ENCODE peak calls at places on chromosomes 7 and 10, in four cellular contexts. Z, R, W and J are unnamed samples. For H3K9me3, the result is how much of the 10 kb centered on the place peaks cover.

GRCh38 chr7:30412810-30413504 is 65.6 kb downstream of the NOD1 start:
- DNase-seq in Z (no peak), R (peak), W (no peak), J (no peak)

GRCh38 chr7:76048668-76048988 is 722 bp downstream of the MDH2 start:
- DNase-seq in Z (peak), R (no peak), W (peak), J (peak)

GRCh38 chr10:132152896-132153580 is 33.7 kb upstream of the DPYSL4 start:
- DNase-seq in Z (no peak), R (no peak), W (no peak), J (no peak)

GRCh38 chr10:74418285-74418872 is 267.4 kb downstream of the ADK start:
- DNase-seq in Z (no peak), R (no peak), W (no peak), J (no peak)

GRCh38 chr10:43461950-43462349 is 25.0 kb downstream of the ZNF487 start:
- DNase-seq in Z (peak), R (peak), W (peak), J (no peak)

GRCh38 chr10:60753152-60753551 is 25.1 kb upstream of the CDK1 start:
- DNase-seq in Z (no peak), R (no peak), W (no peak), J (no peak)

GRCh38 chr7:137920637-137921473 is 74.1 kb upstream of the DGKI start:
- DNase-seq in Z (no peak), R (peak), W (no peak), J (no peak)

GRCh38 chr7:8516976-8517375 is 83.6 kb downstream of the NXPH1 start:
- DNase-seq in Z (no peak), R (no peak), W (no peak), J (no peak)

GRCh38 chr10:61903991-61904350 is 2.5 kb downstream of the ARID5B start:
- DNase-seq in Z (no peak), R (peak), W (no peak), J (no peak)

GRCh38 chr10:69389827-69390490 is 26.8 kb downstream of the TACR2 start:
- DNase-seq in Z (no peak), R (no peak), W (no peak), J (no peak)

GRCh38 chr7:93949468-93949867 is 27.9 kb downstream of the GNG11 start:
- DNase-seq in Z (no peak), R (peak), W (no peak), J (no peak)

GRCh38 chr10:2202401-2202800 is 465.1 kb upstream of the ADARB2 start:
- DNase-seq in Z (no peak), R (peak), W (no peak), J (no peak)

GRCh38 chr10:17228081-17229015 is at the start of gene VIM:
- DNase-seq in Z (peak), R (peak), W (peak), J (peak)

GRCh38 chr7:56479136-56479535 is 362.9 kb upstream of the NUPR2 start:
- DNase-seq in Z (no peak), R (no peak), W (no peak), J (no peak)

GRCh38 chr7:56479748-56480147 is 363.5 kb upstream of the NUPR2 start:
- DNase-seq in Z (no peak), R (no peak), W (no peak), J (no peak)

GRCh38 chr7:56471811-56472210 is 355.6 kb upstream of the NUPR2 start:
- DNase-seq in Z (no peak), R (no peak), W (no peak), J (no peak)

GRCh38 chr7:56474271-56474670 is 358.1 kb upstream of the NUPR2 start:
- DNase-seq in Z (no peak), R (no peak), W (no peak), J (no peak)
- H3K9me3 ChIP-seq in Z (under half), R (half or more), W (under half), J (under half)

GRCh38 chr10:123718544-123719060 is 52.4 kb downstream of the GPR26 start:
- DNase-seq in Z (no peak), R (no peak), W (no peak), J (no peak)

GRCh38 chr10:123721441-123722049 is 55.4 kb downstream of the GPR26 start:
- DNase-seq in Z (no peak), R (no peak), W (no peak), J (no peak)

GRCh38 chr10:123722351-123722750 is 56.2 kb downstream of the GPR26 start:
- DNase-seq in Z (no peak), R (no peak), W (no peak), J (no peak)

GRCh38 chr10:123717336-123717735 is 51.2 kb downstream of the GPR26 start:
- DNase-seq in Z (no peak), R (no peak), W (no peak), J (no peak)

DNA sequence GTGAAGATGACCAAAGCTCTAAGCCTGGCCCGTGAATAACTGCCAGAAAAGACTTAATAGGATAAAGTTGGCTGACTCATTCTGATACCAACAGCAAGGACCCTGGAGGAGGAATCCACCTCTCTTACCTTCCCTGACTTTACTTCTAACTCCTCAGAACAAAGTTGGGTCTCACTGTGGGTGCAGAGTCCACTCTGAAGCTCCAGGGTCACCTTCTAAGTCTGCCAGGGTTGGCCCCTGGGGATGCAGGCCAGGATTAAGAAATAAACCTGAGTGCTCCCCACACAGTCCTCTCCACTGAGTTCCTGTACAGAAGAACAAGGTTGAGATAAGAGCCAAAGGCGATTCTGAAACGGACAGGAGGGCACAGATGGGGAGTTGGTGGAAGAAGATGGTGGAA is 54.4 kb downstream of the GPR26 start:
- DNase-seq in Z (no peak), R (no peak), W (no peak), J (no peak)
- H3K9me3 ChIP-seq in Z (under half), R (under half), W (under half), J (under half)

GRCh38 chr10:129772472-129773358 is 191.4 kb downstream of the EBF3 start:
- DNase-seq in Z (no peak), R (no peak), W (no peak), J (no peak)

GRCh38 chr10:129773359-129773990 is 190.6 kb downstream of the EBF3 start:
- DNase-seq in Z (no peak), R (no peak), W (no peak), J (no peak)

GRCh38 chr10:129771024-129771423 is 193.1 kb downstream of the EBF3 start:
- DNase-seq in Z (no peak), R (no peak), W (peak), J (no peak)

GRCh38 chr10:129770286-129770685 is 193.8 kb downstream of the EBF3 start:
- DNase-seq in Z (no peak), R (no peak), W (peak), J (no peak)

DNA sequence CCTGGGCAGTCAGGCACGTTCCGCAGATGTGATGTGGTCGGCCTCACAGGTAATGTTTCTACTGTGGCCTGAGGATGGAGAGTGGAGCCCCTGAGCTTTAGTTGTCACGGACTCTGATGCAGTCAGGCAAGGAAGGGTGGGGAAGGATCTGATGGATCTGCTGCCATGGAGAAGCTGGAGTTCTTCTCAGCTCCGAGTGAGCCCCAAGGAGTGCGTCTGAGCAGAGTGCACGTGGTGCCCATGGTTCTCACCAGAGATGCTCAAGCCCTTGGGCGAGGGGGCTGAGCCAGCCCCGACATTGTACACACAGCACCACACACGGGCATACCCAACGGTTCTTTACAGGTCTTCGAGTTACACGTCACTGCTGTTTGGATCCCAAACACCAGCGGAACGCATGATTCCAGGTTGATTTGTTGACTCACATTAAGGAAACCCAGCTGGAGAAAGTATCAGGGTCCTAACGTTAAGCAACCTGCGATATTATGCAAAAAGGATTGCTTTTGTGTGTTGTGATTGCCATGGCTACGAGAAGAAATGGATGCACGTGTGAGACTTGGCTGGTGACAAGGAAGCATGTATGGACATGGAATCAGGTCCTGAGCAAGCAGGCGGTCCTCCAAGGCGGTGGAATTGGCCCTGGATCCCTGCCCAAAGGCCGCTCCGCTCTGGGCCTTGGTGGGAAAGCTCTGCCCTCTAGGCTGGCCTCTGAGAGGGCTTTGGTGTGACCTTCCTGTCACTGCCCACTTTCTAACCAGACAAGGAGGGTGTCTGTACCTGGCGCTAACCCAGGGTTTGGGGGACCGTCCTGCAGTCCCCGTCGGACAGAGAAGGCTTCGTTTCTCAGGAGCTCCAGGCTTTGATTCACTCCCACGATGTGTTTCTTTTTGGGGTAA is 192.2 kb downstream of the EBF3 start:
- DNase-seq in Z (no peak), R (no peak), W (peak), J (no peak)
- H3K9me3 ChIP-seq in Z (under half), R (under half), W (under half), J (under half)

GRCh38 chr7:56491636-56492425 is 375.6 kb upstream of the NUPR2 start:
- DNase-seq in Z (no peak), R (no peak), W (no peak), J (no peak)

GRCh38 chr7:56495165-56495564 is 378.9 kb upstream of the NUPR2 start:
- DNase-seq in Z (no peak), R (no peak), W (no peak), J (no peak)

GRCh38 chr7:56493704-56494450 is 377.7 kb upstream of the NUPR2 start:
- DNase-seq in Z (no peak), R (no peak), W (no peak), J (no peak)

DNA sequence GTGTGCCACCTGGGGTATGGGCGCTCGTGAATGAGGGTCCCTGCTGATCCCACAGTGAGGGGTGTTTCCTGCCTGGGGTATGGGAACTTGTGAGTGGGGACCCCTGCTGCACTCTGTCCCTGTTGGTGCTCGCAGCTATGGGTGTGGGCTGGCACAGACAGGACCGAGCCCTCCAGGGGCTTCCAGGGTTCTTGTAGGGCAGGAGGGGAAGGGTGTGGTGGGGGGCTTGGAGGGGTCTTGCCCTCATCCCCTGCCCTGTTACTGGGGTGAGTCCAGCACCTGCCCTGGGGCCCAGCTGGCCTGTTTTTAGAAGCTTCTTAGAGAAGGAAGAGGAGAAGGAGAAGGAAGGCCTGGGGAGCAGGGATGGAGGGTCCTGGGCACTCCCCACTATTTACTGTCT is 377.0 kb upstream of the NUPR2 start:
- DNase-seq in Z (no peak), R (no peak), W (no peak), J (no peak)
- H3K9me3 ChIP-seq in Z (under half), R (half or more), W (under half), J (under half)

GRCh38 chr10:26372513-26373354 is 65.4 kb upstream of the APBB1IP start:
- DNase-seq in Z (no peak), R (no peak), W (no peak), J (no peak)

GRCh38 chr10:26378763-26379361 is 59.3 kb upstream of the APBB1IP start:
- DNase-seq in Z (no peak), R (no peak), W (no peak), J (no peak)

GRCh38 chr10:26368463-26368862 is 69.7 kb upstream of the APBB1IP start:
- DNase-seq in Z (no peak), R (no peak), W (no peak), J (no peak)

DNA sequence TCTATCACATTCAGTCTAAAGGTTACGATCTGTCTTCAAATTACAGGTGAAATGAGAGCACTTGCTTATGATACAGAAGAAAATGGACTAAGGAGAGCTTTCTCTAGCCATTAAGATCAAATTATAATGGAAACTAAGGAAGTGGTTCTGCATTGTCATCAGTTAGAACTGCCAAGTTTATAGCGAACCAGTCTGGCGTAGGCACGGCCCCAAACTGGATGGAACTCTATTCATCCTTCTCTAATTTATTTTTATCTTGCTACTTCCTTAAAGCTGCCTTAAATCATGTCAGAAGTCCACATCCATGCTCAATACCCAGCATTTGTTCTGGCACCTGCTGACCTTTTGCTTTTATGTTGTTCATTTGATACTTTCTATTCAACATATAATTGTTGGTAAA is 63.7 kb upstream of the APBB1IP start:
- DNase-seq in Z (no peak), R (no peak), W (no peak), J (no peak)
- H3K9me3 ChIP-seq in Z (under half), R (under half), W (under half), J (under half)